ENCODE peak calls at places on chromosomes 11 and 22, in ten cellular contexts. One of them, this sample, is unnamed.

GRCh38 chr11:60455531-60456042 is at the start of gene MS4A1:
- DNase-seq in effector memory CD4-positive, alpha-beta T cell: no peak
- DNase-seq in stimulated activated CD4-positive, alpha-beta T cell treated with anti-CD3 and anti-CD28 coated beads, TNF-alpha, amount 100 ng/mL, for 4 hours: no peak
- DNase-seq in NCI-H524: no peak
- DNase-seq in CD4-positive, CD25-positive, alpha-beta regulatory T cell: no peak
- DNase-seq in GM13977: peak; percentile 80
- DNase-seq in GM23248: no peak
- DNase-seq in astrocyte of the spinal cord: no peak
- DNase-seq in RCC 7860: no peak
- DNase-seq in activated T-cell treated with anti-CD3 and anti-CD28 coated beads for 1 hour: no peak
- DNase-seq in this sample: no peak

GRCh38 chr11:133509924-133510697 is 22.2 kb downstream of the OPCML start:
- DNase-seq in effector memory CD4-positive, alpha-beta T cell: no peak
- DNase-seq in stimulated activated CD4-positive, alpha-beta T cell treated with anti-CD3 and anti-CD28 coated beads, TNF-alpha, amount 100 ng/mL, for 4 hours: no peak
- DNase-seq in NCI-H524: no peak
- DNase-seq in CD4-positive, CD25-positive, alpha-beta regulatory T cell: no peak
- DNase-seq in GM13977: no peak
- DNase-seq in GM23248: no peak
- DNase-seq in astrocyte of the spinal cord: no peak
- DNase-seq in RCC 7860: no peak
- DNase-seq in activated T-cell treated with anti-CD3 and anti-CD28 coated beads for 1 hour: no peak
- DNase-seq in this sample: no peak

GRCh38 chr22:20563941-20564371 is 56.5 kb downstream of the MED15 start:
- DNase-seq in effector memory CD4-positive, alpha-beta T cell: no peak
- DNase-seq in stimulated activated CD4-positive, alpha-beta T cell treated with anti-CD3 and anti-CD28 coated beads, TNF-alpha, amount 100 ng/mL, for 4 hours: no peak
- DNase-seq in NCI-H524: no peak
- DNase-seq in CD4-positive, CD25-positive, alpha-beta regulatory T cell: peak; percentile 43
- DNase-seq in GM13977: no peak
- DNase-seq in GM23248: no peak
- DNase-seq in astrocyte of the spinal cord: no peak
- DNase-seq in RCC 7860: no peak
- DNase-seq in activated T-cell treated with anti-CD3 and anti-CD28 coated beads for 1 hour: no peak
- DNase-seq in this sample: no peak

GRCh38 chr22:39220897-39221850 is 23.6 kb downstream of the PDGFB start:
- DNase-seq in effector memory CD4-positive, alpha-beta T cell: no peak
- DNase-seq in stimulated activated CD4-positive, alpha-beta T cell treated with anti-CD3 and anti-CD28 coated beads, TNF-alpha, amount 100 ng/mL, for 4 hours: no peak
- DNase-seq in NCI-H524: no peak
- DNase-seq in CD4-positive, CD25-positive, alpha-beta regulatory T cell: no peak
- DNase-seq in GM13977: no peak
- DNase-seq in GM23248: peak; percentile 69
- DNase-seq in astrocyte of the spinal cord: no peak
- DNase-seq in RCC 7860: peak; percentile 4
- DNase-seq in activated T-cell treated with anti-CD3 and anti-CD28 coated beads for 1 hour: no peak
- DNase-seq in this sample: no peak

GRCh38 chr11:121800704-121801516 is 315.1 kb downstream of the BLID start:
- DNase-seq in effector memory CD4-positive, alpha-beta T cell: no peak
- DNase-seq in stimulated activated CD4-positive, alpha-beta T cell treated with anti-CD3 and anti-CD28 coated beads, TNF-alpha, amount 100 ng/mL, for 4 hours: no peak
- DNase-seq in NCI-H524: no peak
- DNase-seq in CD4-positive, CD25-positive, alpha-beta regulatory T cell: no peak
- DNase-seq in GM13977: no peak
- DNase-seq in GM23248: peak; percentile 24
- DNase-seq in astrocyte of the spinal cord: peak; percentile 67
- DNase-seq in RCC 7860: no peak
- DNase-seq in activated T-cell treated with anti-CD3 and anti-CD28 coated beads for 1 hour: no peak
- DNase-seq in this sample: no peak

GRCh38 chr22:47443836-47444745 is 681.6 kb downstream of the TBC1D22A start:
- DNase-seq in effector memory CD4-positive, alpha-beta T cell: no peak
- DNase-seq in stimulated activated CD4-positive, alpha-beta T cell treated with anti-CD3 and anti-CD28 coated beads, TNF-alpha, amount 100 ng/mL, for 4 hours: no peak
- DNase-seq in NCI-H524: no peak
- DNase-seq in CD4-positive, CD25-positive, alpha-beta regulatory T cell: no peak
- DNase-seq in GM13977: no peak
- DNase-seq in GM23248: no peak
- DNase-seq in astrocyte of the spinal cord: no peak
- DNase-seq in RCC 7860: no peak
- DNase-seq in activated T-cell treated with anti-CD3 and anti-CD28 coated beads for 1 hour: no peak
- DNase-seq in this sample: no peak

GRCh38 chr11:14418801-14419417 is 59.9 kb upstream of the RRAS2 start:
- DNase-seq in effector memory CD4-positive, alpha-beta T cell: no peak
- DNase-seq in stimulated activated CD4-positive, alpha-beta T cell treated with anti-CD3 and anti-CD28 coated beads, TNF-alpha, amount 100 ng/mL, for 4 hours: no peak
- DNase-seq in NCI-H524: peak; percentile 2
- DNase-seq in CD4-positive, CD25-positive, alpha-beta regulatory T cell: no peak
- DNase-seq in GM13977: peak; percentile 22
- DNase-seq in GM23248: peak; percentile 17
- DNase-seq in astrocyte of the spinal cord: no peak
- DNase-seq in RCC 7860: peak; percentile 17
- DNase-seq in activated T-cell treated with anti-CD3 and anti-CD28 coated beads for 1 hour: no peak
- DNase-seq in this sample: no peak

GRCh38 chr22:42346722-42347121 is 76.3 kb upstream of the TCF20 start:
- DNase-seq in effector memory CD4-positive, alpha-beta T cell: no peak
- DNase-seq in stimulated activated CD4-positive, alpha-beta T cell treated with anti-CD3 and anti-CD28 coated beads, TNF-alpha, amount 100 ng/mL, for 4 hours: no peak
- DNase-seq in NCI-H524: no peak
- DNase-seq in CD4-positive, CD25-positive, alpha-beta regulatory T cell: no peak
- DNase-seq in GM13977: no peak
- DNase-seq in GM23248: no peak
- DNase-seq in astrocyte of the spinal cord: no peak
- DNase-seq in RCC 7860: no peak
- DNase-seq in activated T-cell treated with anti-CD3 and anti-CD28 coated beads for 1 hour: no peak
- DNase-seq in this sample: no peak

GRCh38 chr11:65766535-65766934 is 14.2 kb downstream of the AP5B1 start:
- DNase-seq in effector memory CD4-positive, alpha-beta T cell: no peak
- DNase-seq in stimulated activated CD4-positive, alpha-beta T cell treated with anti-CD3 and anti-CD28 coated beads, TNF-alpha, amount 100 ng/mL, for 4 hours: no peak
- DNase-seq in NCI-H524: no peak
- DNase-seq in CD4-positive, CD25-positive, alpha-beta regulatory T cell: no peak
- DNase-seq in GM13977: no peak
- DNase-seq in GM23248: peak; percentile 60
- DNase-seq in astrocyte of the spinal cord: peak; percentile 47
- DNase-seq in RCC 7860: no peak
- DNase-seq in activated T-cell treated with anti-CD3 and anti-CD28 coated beads for 1 hour: no peak
- DNase-seq in this sample: no peak

GRCh38 chr11:116230453-116230852 is 542.3 kb downstream of the BUD13 start:
- DNase-seq in effector memory CD4-positive, alpha-beta T cell: no peak
- DNase-seq in stimulated activated CD4-positive, alpha-beta T cell treated with anti-CD3 and anti-CD28 coated beads, TNF-alpha, amount 100 ng/mL, for 4 hours: no peak
- DNase-seq in NCI-H524: no peak
- DNase-seq in CD4-positive, CD25-positive, alpha-beta regulatory T cell: no peak
- DNase-seq in GM13977: no peak
- DNase-seq in GM23248: no peak
- DNase-seq in astrocyte of the spinal cord: no peak
- DNase-seq in RCC 7860: no peak
- DNase-seq in activated T-cell treated with anti-CD3 and anti-CD28 coated beads for 1 hour: no peak
- DNase-seq in this sample: no peak

GRCh38 chr11:112241486-112241885 is 15.3 kb downstream of the PTS start:
- DNase-seq in effector memory CD4-positive, alpha-beta T cell: no peak
- DNase-seq in stimulated activated CD4-positive, alpha-beta T cell treated with anti-CD3 and anti-CD28 coated beads, TNF-alpha, amount 100 ng/mL, for 4 hours: no peak
- DNase-seq in NCI-H524: no peak
- DNase-seq in CD4-positive, CD25-positive, alpha-beta regulatory T cell: no peak
- DNase-seq in GM13977: no peak
- DNase-seq in GM23248: peak; percentile 81
- DNase-seq in astrocyte of the spinal cord: peak; percentile 69
- DNase-seq in RCC 7860: no peak
- DNase-seq in activated T-cell treated with anti-CD3 and anti-CD28 coated beads for 1 hour: no peak
- DNase-seq in this sample: no peak

GRCh38 chr11:2574043-2574552 is 125.7 kb downstream of the KCNQ1OT1 start:
- DNase-seq in effector memory CD4-positive, alpha-beta T cell: no peak
- DNase-seq in stimulated activated CD4-positive, alpha-beta T cell treated with anti-CD3 and anti-CD28 coated beads, TNF-alpha, amount 100 ng/mL, for 4 hours: no peak
- DNase-seq in NCI-H524: no peak
- DNase-seq in CD4-positive, CD25-positive, alpha-beta regulatory T cell: no peak
- DNase-seq in GM13977: no peak
- DNase-seq in GM23248: no peak
- DNase-seq in astrocyte of the spinal cord: no peak
- DNase-seq in RCC 7860: no peak
- DNase-seq in activated T-cell treated with anti-CD3 and anti-CD28 coated beads for 1 hour: no peak
- DNase-seq in this sample: no peak

GRCh38 chr22:38859581-38860290 is 12.3 kb downstream of the CBX6 start:
- DNase-seq in effector memory CD4-positive, alpha-beta T cell: no peak
- DNase-seq in stimulated activated CD4-positive, alpha-beta T cell treated with anti-CD3 and anti-CD28 coated beads, TNF-alpha, amount 100 ng/mL, for 4 hours: no peak
- DNase-seq in NCI-H524: no peak
- DNase-seq in CD4-positive, CD25-positive, alpha-beta regulatory T cell: no peak
- DNase-seq in GM13977: no peak
- DNase-seq in GM23248: no peak
- DNase-seq in astrocyte of the spinal cord: no peak
- DNase-seq in RCC 7860: no peak
- DNase-seq in activated T-cell treated with anti-CD3 and anti-CD28 coated beads for 1 hour: no peak
- DNase-seq in this sample: no peak

GRCh38 chr11:127381247-127381646 is 380.7 kb upstream of the KIRREL3 start:
- DNase-seq in effector memory CD4-positive, alpha-beta T cell: no peak
- DNase-seq in stimulated activated CD4-positive, alpha-beta T cell treated with anti-CD3 and anti-CD28 coated beads, TNF-alpha, amount 100 ng/mL, for 4 hours: no peak
- DNase-seq in NCI-H524: no peak
- DNase-seq in CD4-positive, CD25-positive, alpha-beta regulatory T cell: no peak
- DNase-seq in GM13977: no peak
- DNase-seq in GM23248: no peak
- DNase-seq in astrocyte of the spinal cord: no peak
- DNase-seq in RCC 7860: no peak
- DNase-seq in activated T-cell treated with anti-CD3 and anti-CD28 coated beads for 1 hour: no peak
- DNase-seq in this sample: no peak

GRCh38 chr11:9688716-9689511 is 25.0 kb downstream of the SWAP70 start:
- DNase-seq in effector memory CD4-positive, alpha-beta T cell: no peak
- DNase-seq in stimulated activated CD4-positive, alpha-beta T cell treated with anti-CD3 and anti-CD28 coated beads, TNF-alpha, amount 100 ng/mL, for 4 hours: no peak
- DNase-seq in NCI-H524: no peak
- DNase-seq in CD4-positive, CD25-positive, alpha-beta regulatory T cell: peak; percentile 46
- DNase-seq in GM13977: peak; percentile 19
- DNase-seq in GM23248: peak; percentile 88
- DNase-seq in astrocyte of the spinal cord: peak; percentile 81
- DNase-seq in RCC 7860: peak; percentile 74
- DNase-seq in activated T-cell treated with anti-CD3 and anti-CD28 coated beads for 1 hour: no peak
- DNase-seq in this sample: no peak

GRCh38 chr11:86919557-86920210 is 35.5 kb downstream of the FZD4 start:
- DNase-seq in effector memory CD4-positive, alpha-beta T cell: no peak
- DNase-seq in stimulated activated CD4-positive, alpha-beta T cell treated with anti-CD3 and anti-CD28 coated beads, TNF-alpha, amount 100 ng/mL, for 4 hours: no peak
- DNase-seq in NCI-H524: peak; percentile 41
- DNase-seq in CD4-positive, CD25-positive, alpha-beta regulatory T cell: no peak
- DNase-seq in GM13977: peak; percentile 55
- DNase-seq in GM23248: peak; percentile 83
- DNase-seq in astrocyte of the spinal cord: peak; percentile 83
- DNase-seq in RCC 7860: peak; percentile 33
- DNase-seq in activated T-cell treated with anti-CD3 and anti-CD28 coated beads for 1 hour: no peak
- DNase-seq in this sample: no peak

GRCh38 chr11:125215951-125216350 is 51.4 kb downstream of the PKNOX2 start:
- DNase-seq in effector memory CD4-positive, alpha-beta T cell: no peak
- DNase-seq in stimulated activated CD4-positive, alpha-beta T cell treated with anti-CD3 and anti-CD28 coated beads, TNF-alpha, amount 100 ng/mL, for 4 hours: no peak
- DNase-seq in NCI-H524: no peak
- DNase-seq in CD4-positive, CD25-positive, alpha-beta regulatory T cell: no peak
- DNase-seq in GM13977: no peak
- DNase-seq in GM23248: no peak
- DNase-seq in astrocyte of the spinal cord: no peak
- DNase-seq in RCC 7860: no peak
- DNase-seq in activated T-cell treated with anti-CD3 and anti-CD28 coated beads for 1 hour: no peak
- DNase-seq in this sample: no peak

GRCh38 chr11:94649925-94650623 is 82.9 kb downstream of the PIWIL4 start:
- DNase-seq in effector memory CD4-positive, alpha-beta T cell: no peak
- DNase-seq in stimulated activated CD4-positive, alpha-beta T cell treated with anti-CD3 and anti-CD28 coated beads, TNF-alpha, amount 100 ng/mL, for 4 hours: no peak
- DNase-seq in NCI-H524: no peak
- DNase-seq in CD4-positive, CD25-positive, alpha-beta regulatory T cell: no peak
- DNase-seq in GM13977: no peak
- DNase-seq in GM23248: peak; percentile 6
- DNase-seq in astrocyte of the spinal cord: no peak
- DNase-seq in RCC 7860: no peak
- DNase-seq in activated T-cell treated with anti-CD3 and anti-CD28 coated beads for 1 hour: no peak
- DNase-seq in this sample: no peak

GRCh38 chr22:18998998-18999397 is 62.9 kb upstream of the PRODH start:
- DNase-seq in effector memory CD4-positive, alpha-beta T cell: no peak
- DNase-seq in stimulated activated CD4-positive, alpha-beta T cell treated with anti-CD3 and anti-CD28 coated beads, TNF-alpha, amount 100 ng/mL, for 4 hours: no peak
- DNase-seq in NCI-H524: no peak
- DNase-seq in CD4-positive, CD25-positive, alpha-beta regulatory T cell: no peak
- DNase-seq in GM13977: no peak
- DNase-seq in GM23248: peak; percentile 5
- DNase-seq in astrocyte of the spinal cord: no peak
- DNase-seq in RCC 7860: no peak
- DNase-seq in activated T-cell treated with anti-CD3 and anti-CD28 coated beads for 1 hour: no peak
- DNase-seq in this sample: no peak

GRCh38 chr22:35582861-35583670 is 34.1 kb downstream of the MB start:
- DNase-seq in effector memory CD4-positive, alpha-beta T cell: peak; percentile 9
- DNase-seq in stimulated activated CD4-positive, alpha-beta T cell treated with anti-CD3 and anti-CD28 coated beads, TNF-alpha, amount 100 ng/mL, for 4 hours: peak; percentile 31
- DNase-seq in NCI-H524: peak; percentile 21
- DNase-seq in CD4-positive, CD25-positive, alpha-beta regulatory T cell: peak; percentile 46
- DNase-seq in GM13977: peak; percentile 87
- DNase-seq in GM23248: peak; percentile 70
- DNase-seq in astrocyte of the spinal cord: peak; percentile 52
- DNase-seq in RCC 7860: peak; percentile 56
- DNase-seq in activated T-cell treated with anti-CD3 and anti-CD28 coated beads for 1 hour: peak; percentile 35
- DNase-seq in this sample: peak; percentile 23

This sample was measured in activated T-helper 9 cell treated with anti-CD3 and anti-CD28 coated beads, Interleukin-2, amount 50 U/mL, for 16 hours.